ENCODE peak calls at places on chromosomes 2 and 18, in seven cellular contexts. W is tibial nerve, Z is adipocyte, O is aorta, U is Peyer's patch, T is neuronal stem cell, R is endothelial cell of umbilical vein. X is an unnamed sample.

GRCh38 chr2:201218780-201219179 is 35.8 kb downstream of the CASP10 start:
- DNase-seq in W (no peak), Z (no peak), O (no peak), U (no peak), T (no peak), R (peak; percentile 26), X (no peak)

GRCh38 chr2:106193491-106193976 is 567 bp downstream of the UXS1 start:
- DNase-seq in W (no peak), Z (peak; percentile 63), O (peak; percentile 83), U (peak; percentile 44), T (peak; percentile 15), R (peak; percentile 35), X (peak; percentile 46)

GRCh38 chr2:129174143-129174542 is 805.3 kb upstream of the RAB6C start:
- DNase-seq in W (no peak), Z (no peak), O (no peak), U (no peak), T (no peak), R (no peak), X (no peak)

GRCh38 chr18:51194604-51195003 is 2.9 kb downstream of the MEX3C start:
- DNase-seq in W (no peak), Z (peak; percentile 37), O (no peak), U (no peak), T (no peak), R (peak; percentile 34), X (no peak)

GRCh38 chr18:13464432-13465125 is 246.0 kb downstream of the LDLRAD4 start:
- DNase-seq in W (peak; percentile 28), Z (no peak), O (no peak), U (peak; percentile 88), T (no peak), R (peak; percentile 94), X (no peak)

GRCh38 chr18:67464499-67464898 is 52.0 kb downstream of the DSEL start:
- DNase-seq in W (no peak), Z (no peak), O (no peak), U (no peak), T (no peak), R (no peak), X (no peak)

GRCh38 chr18:27970321-27970720 is 206.6 kb downstream of the CDH2 start:
- DNase-seq in W (no peak), Z (no peak), O (no peak), U (no peak), T (no peak), R (no peak), X (no peak)

GRCh38 chr2:233408366-233409285 is 54.3 kb downstream of the DGKD start:
- DNase-seq in W (no peak), Z (no peak), O (no peak), U (no peak), T (no peak), R (no peak), X (peak; percentile 15)

GRCh38 chr2:171688129-171688465 is 828 bp downstream of the DYNC1I2 start:
- DNase-seq in W (no peak), Z (peak; percentile 65), O (no peak), U (no peak), T (no peak), R (no peak), X (no peak)

GRCh38 chr2:8142456-8142855 is 539.4 kb upstream of the ID2 start:
- DNase-seq in W (no peak), Z (no peak), O (no peak), U (no peak), T (no peak), R (no peak), X (no peak)

GRCh38 chr2:164913640-164914346 is 41.5 kb downstream of the SLC38A11 start:
- DNase-seq in W (no peak), Z (peak; percentile 57), O (no peak), U (no peak), T (no peak), R (peak; percentile 72), X (no peak)

GRCh38 chr2:156253765-156254164 is 78.8 kb downstream of the NR4A2 start:
- DNase-seq in W (no peak), Z (no peak), O (no peak), U (no peak), T (no peak), R (no peak), X (no peak)

GRCh38 chr2:228728961-228729360 is 542.1 kb downstream of the PID1 start:
- DNase-seq in W (no peak), Z (peak; percentile 9), O (no peak), U (no peak), T (no peak), R (no peak), X (no peak)

GRCh38 chr2:101807242-101807641 is 109.7 kb downstream of the MAP4K4 start:
- DNase-seq in W (no peak), Z (no peak), O (no peak), U (no peak), T (no peak), R (no peak), X (no peak)
- H3K4me1 ChIP-seq in W (no peaks in the 10 kb centered on the region), Z (peaks cover 59% of the 10 kb centered on the region), O (peaks cover 6% of the 10 kb centered on the region), U (peaks cover 21% of the 10 kb centered on the region), T (peaks cover 25% of the 10 kb centered on the region), R (peaks cover 43% of the 10 kb centered on the region), X (peaks cover 35% of the 10 kb centered on the region)

GRCh38 chr2:66437055-66437454 is 2.1 kb downstream of the MEIS1 start:
- DNase-seq in W (no peak), Z (peak; percentile 7), O (no peak), U (no peak), T (no peak), R (peak; percentile 42), X (no peak)

GRCh38 chr2:66435549-66435875 is 587 bp downstream of the MEIS1 start:
- DNase-seq in W (no peak), Z (peak; percentile 62), O (no peak), U (no peak), T (no peak), R (peak; percentile 58), X (no peak)

GRCh38 chr2:66437601-66438497 is 2.9 kb downstream of the MEIS1 start:
- DNase-seq in W (no peak), Z (no peak), O (no peak), U (no peak), T (no peak), R (peak; percentile 62), X (no peak)

GRCh38 chr2:66435963-66436362 is 1.0 kb downstream of the MEIS1 start:
- DNase-seq in W (no peak), Z (no peak), O (no peak), U (no peak), T (no peak), R (no peak), X (no peak)

DNA sequence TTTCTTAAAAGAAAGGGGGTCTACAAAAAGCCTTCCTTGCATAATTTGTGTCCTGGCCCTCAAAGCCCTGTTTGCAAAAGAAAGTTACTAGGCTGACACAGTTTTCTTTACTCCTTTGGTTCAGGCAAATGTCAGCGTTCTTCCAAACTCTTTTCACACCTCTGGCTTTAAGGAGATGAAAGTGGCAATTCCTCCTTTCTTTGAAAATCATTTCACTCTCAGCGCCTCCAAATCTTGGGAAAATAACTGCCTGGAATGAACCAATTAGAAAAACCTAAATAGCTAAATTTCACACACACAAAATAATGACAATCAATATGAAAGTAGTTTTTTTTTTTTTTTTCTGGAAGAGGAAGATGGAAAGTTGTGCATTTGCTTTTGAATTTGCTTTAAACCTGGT is 1.6 kb downstream of the MEIS1 start:
- DNase-seq in W (no peak), Z (peak; percentile 1), O (no peak), U (no peak), T (no peak), R (no peak), X (no peak)
- H3K4me1 ChIP-seq in W (no peaks in the 10 kb centered on the region), Z (peaks cover 9% of the 10 kb centered on the region), O (no peaks in the 10 kb centered on the region), U (peaks cover 11% of the 10 kb centered on the region), T (peaks cover 16% of the 10 kb centered on the region), R (peaks cover 28% of the 10 kb centered on the region), X (no peaks in the 10 kb centered on the region)

GRCh38 chr18:12014521-12014920 is 33.2 kb downstream of the IMPA2 start:
- DNase-seq in W (no peak), Z (no peak), O (peak; percentile 40), U (no peak), T (no peak), R (no peak), X (no peak)

GRCh38 chr18:12013186-12013916 is 32.0 kb downstream of the IMPA2 start:
- DNase-seq in W (no peak), Z (no peak), O (peak; percentile 31), U (no peak), T (peak; percentile 31), R (no peak), X (no peak)

GRCh38 chr18:12014091-12014490 is 32.8 kb downstream of the IMPA2 start:
- DNase-seq in W (no peak), Z (no peak), O (peak; percentile 53), U (no peak), T (no peak), R (no peak), X (no peak)

GRCh38 chr18:12015697-12016062 is 34.4 kb downstream of the IMPA2 start:
- DNase-seq in W (no peak), Z (peak; percentile 70), O (peak; percentile 59), U (no peak), T (no peak), R (peak; percentile 26), X (no peak)

DNA sequence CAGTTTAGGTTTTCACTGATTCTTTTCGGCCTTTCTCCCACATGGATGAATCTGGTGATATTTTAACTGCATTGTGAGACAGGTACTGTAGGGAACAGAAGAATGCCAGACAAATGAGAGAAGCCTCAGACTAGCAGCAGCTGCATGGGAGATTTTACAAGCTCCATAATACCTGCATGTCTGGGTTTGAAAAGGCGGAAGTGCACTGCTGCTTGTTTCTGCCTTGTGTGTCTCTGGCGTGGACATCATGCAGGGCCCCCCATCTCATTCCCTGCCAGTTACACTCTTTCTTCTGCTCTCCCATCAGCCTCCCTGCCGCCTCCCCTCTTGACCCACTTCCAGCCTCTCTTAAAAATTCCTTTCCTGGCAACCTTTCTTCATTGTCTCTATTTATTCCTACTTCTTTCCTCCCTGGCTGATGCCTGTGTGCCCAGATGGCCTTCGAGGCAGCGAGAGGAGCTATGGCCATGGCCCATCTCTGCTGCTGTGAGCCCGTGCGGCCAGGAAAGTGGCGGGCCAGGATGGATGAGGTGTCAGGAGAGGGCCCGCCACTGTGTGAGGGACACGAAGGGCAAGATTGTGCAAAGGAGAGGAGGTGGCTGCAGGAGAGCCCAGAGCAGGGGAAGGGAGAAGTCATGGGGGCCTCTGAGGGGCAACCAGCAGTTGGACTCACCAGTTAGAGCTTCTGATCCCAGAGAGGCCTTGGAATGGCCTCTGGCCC is 33.8 kb downstream of the IMPA2 start:
- DNase-seq in W (no peak), Z (no peak), O (peak; percentile 67), U (no peak), T (no peak), R (no peak), X (no peak)
- H3K4me1 ChIP-seq in W (no peaks in the 10 kb centered on the region), Z (peaks cover 22% of the 10 kb centered on the region), O (no peaks in the 10 kb centered on the region), U (peaks cover 22% of the 10 kb centered on the region), T (peaks cover 7% of the 10 kb centered on the region), R (no peaks in the 10 kb centered on the region), X (no peaks in the 10 kb centered on the region)

GRCh38 chr2:40096360-40096759 is 317.3 kb upstream of the THUMPD2 start:
- DNase-seq in W (no peak), Z (no peak), O (no peak), U (no peak), T (no peak), R (peak; percentile 49), X (no peak)

GRCh38 chr2:40097691-40098376 is 318.8 kb upstream of the THUMPD2 start:
- DNase-seq in W (no peak), Z (peak; percentile 77), O (no peak), U (no peak), T (no peak), R (no peak), X (no peak)

GRCh38 chr2:40093036-40093673 is 314.1 kb upstream of the THUMPD2 start:
- DNase-seq in W (no peak), Z (peak; percentile 24), O (no peak), U (no peak), T (peak; percentile 29), R (peak; percentile 6), X (no peak)

GRCh38 chr2:40098786-40099470 is 319.9 kb upstream of the THUMPD2 start:
- DNase-seq in W (no peak), Z (peak; percentile 34), O (no peak), U (no peak), T (no peak), R (no peak), X (no peak)

GRCh38 chr2:40095003-40095402 is 315.9 kb upstream of the THUMPD2 start:
- DNase-seq in W (no peak), Z (peak; percentile 58), O (no peak), U (no peak), T (no peak), R (peak; percentile 54), X (no peak)
- H3K4me1 ChIP-seq in W (no peaks in the 10 kb centered on the region), Z (peaks cover 31% of the 10 kb centered on the region), O (no peaks in the 10 kb centered on the region), U (no peaks in the 10 kb centered on the region), T (no peaks in the 10 kb centered on the region), R (peaks cover 11% of the 10 kb centered on the region), X (no peaks in the 10 kb centered on the region)

X was measured in testis.